ENCODE peak calls at places on chromosomes 16 and 17, in six cellular contexts. W is psoas muscle, X is tibial artery, Q is PC-3, M is heart left ventricle, I is PC-9. T is an unnamed sample.

GRCh38 chr17:41959336-41960095 is 7.1 kb upstream of the CNP start:
- DNase-seq in I (peak), X (no peak), M (no peak), Q (peak), W (no peak), T (no peak)

GRCh38 chr16:3458278-3458851 is 14.9 kb downstream of the NAA60 start:
- DNase-seq in W (no peak), X (no peak), I (peak), Q (peak), M (peak), T (no peak)

GRCh38 chr16:52727878-52728277 is 180.9 kb upstream of the TOX3 start:
- DNase-seq in W (no peak), M (no peak), Q (no peak), X (no peak), I (no peak), T (no peak)

GRCh38 chr17:74431568-74432483 is at the start of gene GPRC5C:
- DNase-seq in I (peak), X (peak), M (peak), Q (peak), W (peak), T (peak)

GRCh38 chr17:40121191-40121885 is 433 bp upstream of the MSL1 start:
- DNase-seq in M (peak), W (peak), X (no peak), Q (peak), I (peak), T (no peak)

GRCh38 chr16:85616608-85617311 is 3.6 kb downstream of the GSE1 start:
- DNase-seq in Q (no peak), X (peak), I (no peak), W (no peak), M (peak), T (no peak)

GRCh38 chr17:30920282-30920681 is 1.5 kb upstream of the ADAP2 start:
- DNase-seq in M (peak), W (peak), Q (no peak), I (no peak), X (no peak), T (no peak)

GRCh38 chr17:74325743-74326379 is at the start of gene KIF19:
- DNase-seq in Q (no peak), I (no peak), M (peak), X (no peak), W (peak), T (peak)

GRCh38 chr16:28538733-28539596 is at the start of gene NUPR1:
- DNase-seq in Q (peak), M (peak), X (peak), I (peak), W (peak), T (peak)

GRCh38 chr17:40106760-40107265 is 6.4 kb upstream of the NR1D1 start:
- DNase-seq in X (no peak), I (no peak), M (peak), Q (no peak), W (no peak), T (no peak)

GRCh38 chr16:74999208-74999682 is 421 bp downstream of the ZNRF1 start:
- DNase-seq in W (peak), M (peak), Q (no peak), X (no peak), I (no peak), T (no peak)

GRCh38 chr17:80092959-80093358 is 8.4 kb upstream of the GAA start:
- DNase-seq in I (no peak), Q (no peak), M (no peak), X (peak), W (no peak), T (no peak)

GRCh38 chr17:62126292-62126691 is 61.2 kb upstream of the MED13 start:
- DNase-seq in M (no peak), X (no peak), Q (no peak), I (no peak), W (no peak), T (no peak)

GRCh38 chr17:40621019-40621418 is 26.6 kb downstream of the SMARCE1 start:
- DNase-seq in X (no peak), I (no peak), W (no peak), M (no peak), Q (no peak), T (no peak)

GRCh38 chr17:83154311-83155127 is 75.1 kb downstream of the METRNL start:
- DNase-seq in W (no peak), I (no peak), Q (no peak), M (peak), X (no peak), T (no peak)

GRCh38 chr17:5254903-5255521 is 20.4 kb upstream of the SCIMP start:
- DNase-seq in X (no peak), W (no peak), I (peak), M (no peak), Q (peak), T (no peak)

GRCh38 chr16:75566889-75567255 is 693 bp downstream of the GABARAPL2 start:
- DNase-seq in W (no peak), M (no peak), X (no peak), I (no peak), Q (no peak), T (no peak)

GRCh38 chr17:30267625-30268024 is 24.1 kb downstream of the BLMH start:
- DNase-seq in X (no peak), I (no peak), Q (no peak), M (no peak), W (no peak), T (no peak)

GRCh38 chr16:82761858-82762257 is 135.1 kb downstream of the CDH13 start:
- DNase-seq in X (no peak), W (no peak), M (no peak), Q (no peak), I (no peak), T (no peak)

GRCh38 chr17:79925242-79925957 is 86.2 kb upstream of the CBX4 start:
- DNase-seq in Q (peak), X (no peak), M (peak), I (peak), W (peak), T (peak)

GRCh38 chr16:84795338-84796053 is 24.3 kb upstream of the CRISPLD2 start:
- DNase-seq in Q (no peak), I (no peak), M (peak), W (peak), X (peak), T (peak)

GRCh38 chr16:15879255-15879804 is 9.1 kb downstream of the CEP20 start:
- DNase-seq in M (no peak), I (peak), W (no peak), Q (peak), X (no peak), T (no peak)

GRCh38 chr16:11597737-11598136 is 11.0 kb upstream of the LITAF start:
- DNase-seq in W (no peak), Q (no peak), X (no peak), I (no peak), M (no peak), T (no peak)

GRCh38 chr16:16150117-16150877 is 73.0 kb downstream of the ABCC6 start:
- DNase-seq in X (peak), Q (no peak), I (no peak), W (peak), M (peak), T (peak)

GRCh38 chr17:75124041-75124818 is 7.3 kb downstream of the NT5C start:
- DNase-seq in M (no peak), I (peak), Q (peak), X (peak), W (peak), T (peak)

GRCh38 chr16:11949527-11949926 is 7.7 kb upstream of the NPIPB2 start:
- DNase-seq in I (peak), X (no peak), Q (peak), M (no peak), W (no peak), T (no peak)

GRCh38 chr16:29645699-29646187 is 17.3 kb upstream of the SPN start:
- DNase-seq in W (no peak), M (no peak), X (no peak), I (no peak), Q (no peak), T (no peak)

GRCh38 chr16:57166951-57167350 is 18.9 kb downstream of the PSME3IP1 start:
- DNase-seq in M (no peak), X (no peak), I (no peak), Q (peak), W (no peak), T (no peak)

GRCh38 chr16:28192811-28193529 is 18.8 kb downstream of the XPO6 start:
- DNase-seq in W (no peak), Q (no peak), M (no peak), X (no peak), I (no peak), T (no peak)

GRCh38 chr17:81962499-81963441 is 1.8 kb upstream of the NOTUM start:
- DNase-seq in X (no peak), I (no peak), W (no peak), M (no peak), Q (no peak), T (peak)

GRCh38 chr16:49471038-49471727 is 97.6 kb downstream of the C16orf78 start:
- DNase-seq in I (no peak), M (peak), Q (no peak), X (no peak), W (no peak), T (no peak)

GRCh38 chr17:48998557-48999440 is 1.6 kb downstream of the IGF2BP1 start:
- DNase-seq in W (no peak), I (no peak), Q (no peak), X (no peak), M (no peak), T (no peak)

GRCh38 chr16:90022209-90023077 is 3.2 kb upstream of the DBNDD1 start:
- DNase-seq in M (peak), I (peak), X (peak), Q (peak), W (peak), T (peak)

DNA sequence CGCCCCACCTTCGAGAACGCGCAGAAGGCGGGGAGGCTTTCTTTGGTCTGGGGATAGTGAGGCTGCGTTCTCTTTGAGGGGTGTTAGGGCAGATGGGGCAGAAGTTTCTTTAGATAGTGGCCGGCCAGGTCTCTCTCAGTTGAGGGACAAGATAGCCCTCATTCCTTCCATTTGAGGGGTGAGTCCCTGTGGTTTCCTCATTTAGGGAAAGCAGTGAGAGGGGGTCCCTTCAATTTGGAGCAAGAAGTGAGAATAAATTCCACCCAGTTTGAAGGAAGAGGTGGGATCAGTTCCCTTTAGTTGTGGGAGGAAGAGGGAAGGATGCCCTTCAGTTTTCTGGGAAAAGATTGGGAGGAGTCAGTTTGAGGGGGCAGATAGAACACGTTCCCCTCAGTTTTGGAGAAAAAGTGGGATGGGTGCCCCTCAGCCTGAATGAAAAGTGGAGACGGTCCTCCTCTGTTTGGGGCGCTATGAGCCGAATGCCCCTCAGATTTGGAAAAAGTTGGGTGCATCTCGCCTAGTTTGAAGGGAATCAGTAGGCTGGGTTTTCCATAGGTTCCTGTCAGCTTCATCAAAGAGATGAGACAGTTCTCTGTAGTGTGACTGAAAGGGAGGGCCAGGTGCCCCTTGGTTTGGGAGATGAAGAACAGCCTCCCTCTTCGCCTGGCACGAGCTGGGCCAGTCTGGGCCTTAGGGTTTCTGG is 568 bp upstream of the FHOD1 start:
- DNase-seq in M (no peak), Q (no peak), W (no peak), I (no peak), X (peak), T (no peak)
- H3K27ac ChIP-seq in M (peak), Q (no peak), W (peak), I (no peak), X (no peak), T (peak)

DNA sequence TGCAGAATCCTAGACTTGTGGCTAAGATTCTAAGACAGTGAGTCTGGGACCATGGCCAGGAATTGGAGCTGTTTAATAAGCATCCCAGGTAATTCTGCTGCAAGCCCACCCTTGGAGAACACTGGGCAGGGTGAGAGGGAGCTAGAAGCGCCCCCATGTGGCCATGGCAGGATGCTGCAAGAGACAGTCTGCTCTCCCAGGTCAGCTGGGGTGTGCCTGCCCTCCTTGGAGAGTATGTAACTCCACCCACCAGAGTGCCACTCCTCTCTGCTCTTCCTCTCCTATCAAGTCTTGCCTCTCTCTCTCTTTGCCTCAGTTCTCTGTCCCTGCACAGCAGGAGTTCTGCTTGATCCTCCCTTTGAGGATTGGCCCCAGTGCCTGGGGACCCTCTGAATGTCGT is 14.9 kb downstream of the RCVRN start:
- DNase-seq in M (no peak), W (no peak), Q (peak), I (peak), X (no peak), T (no peak)
- TF ChIP-seq CTCF in M (peak), W (peak), Q (peak), I (peak), X (peak), T (peak)

GRCh38 chr16:981695-982151 is at the start of gene SOX8:
- DNase-seq in X (no peak), W (no peak), M (no peak), I (no peak), Q (no peak), T (no peak)
- H3K27ac ChIP-seq in X (peak), W (no peak), M (peak), I (no peak), Q (no peak), T (no peak)

GRCh38 chr17:47820023-47820789 is 1.4 kb downstream of the OSBPL7 start:
- DNase-seq in Q (peak), W (no peak), M (no peak), I (peak), X (no peak), T (peak)

GRCh38 chr17:47821031-47821423 is 567 bp downstream of the OSBPL7 start:
- DNase-seq in I (no peak), X (no peak), W (no peak), Q (no peak), M (no peak), T (no peak)

GRCh38 chr17:47823519-47823918 is 1.9 kb upstream of the OSBPL7 start:
- DNase-seq in W (no peak), Q (no peak), M (no peak), X (no peak), I (no peak), T (no peak)

GRCh38 chr17:47822785-47823184 is 1.2 kb upstream of the OSBPL7 start:
- DNase-seq in X (no peak), M (no peak), Q (no peak), W (no peak), I (no peak), T (no peak)

DNA sequence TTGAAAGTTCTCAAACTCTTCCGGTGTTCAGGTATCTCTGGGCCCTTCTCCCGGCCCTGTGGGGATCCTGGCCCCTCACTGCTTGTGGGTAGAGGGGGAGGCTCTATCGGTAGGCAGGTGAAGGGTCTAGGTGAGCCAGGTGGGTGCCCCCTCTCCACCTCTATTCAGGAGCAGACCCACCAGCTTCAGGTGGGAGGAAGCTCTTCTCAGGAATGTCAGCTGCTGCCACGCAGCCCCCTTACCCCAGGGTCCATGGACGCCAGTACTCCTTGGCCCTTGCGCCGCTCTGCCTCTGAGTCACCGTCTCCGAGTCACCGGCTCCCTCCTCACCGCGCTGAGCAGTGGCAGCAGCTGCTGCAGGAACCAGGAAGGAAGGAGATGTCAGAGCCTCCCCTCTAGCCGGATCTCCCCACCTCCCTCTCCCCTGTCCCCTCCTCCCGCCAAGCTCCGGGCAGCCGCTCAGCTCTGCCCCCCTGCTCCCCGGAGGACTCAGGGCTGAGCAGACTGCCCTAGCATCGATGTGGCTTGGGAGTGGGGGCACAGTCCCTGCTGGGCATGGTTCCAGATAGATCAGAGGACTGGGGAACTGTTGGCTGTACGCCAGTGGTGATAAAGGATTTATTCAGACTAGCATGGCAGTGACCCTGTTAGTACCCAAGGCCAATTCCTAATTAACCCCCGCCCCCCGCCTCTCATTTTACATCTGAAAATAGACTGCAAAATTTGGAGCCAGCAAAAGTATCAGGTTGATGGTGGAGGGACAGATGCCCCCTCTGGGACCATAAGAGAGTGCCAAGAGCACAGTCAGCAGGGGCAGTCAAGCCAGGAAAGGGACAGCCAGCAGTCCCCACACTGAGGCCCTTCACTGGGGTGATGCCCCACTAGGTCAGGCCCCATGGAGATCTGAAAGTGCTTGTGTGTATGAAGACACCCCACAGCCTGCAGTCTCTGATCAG is at the start of gene OSBPL7:
- DNase-seq in X (peak), M (peak), W (peak), I (peak), Q (peak), T (peak)
- TF ChIP-seq CTCF in X (no peak), M (peak), W (no peak), I (no peak), Q (peak), T (no peak)

GRCh38 chr17:21010705-21011596 is 31.9 kb downstream of the USP22 start:
- DNase-seq in W (peak), Q (no peak), M (no peak), I (no peak), X (no peak), T (no peak)
- H3K27ac ChIP-seq in W (no peak), Q (no peak), M (no peak), I (no peak), X (no peak), T (peak)

GRCh38 chr17:50111687-50112655 is 16.8 kb downstream of the PDK2 start:
- DNase-seq in W (peak), X (peak), I (no peak), M (peak), Q (no peak), T (peak)
- TF ChIP-seq CTCF in W (no peak), X (no peak), I (no peak), M (no peak), Q (no peak), T (no peak)